ENCODE peak calls at places on chromosome 6, in seven cellular contexts. Y is AG04450; S is CD4-positive, alpha-beta memory T cell; C is tibial artery; N is lung; Z is left lung; B is H7. P is an unnamed sample.

GRCh38 chr6:13524801-13525508 is 37.6 kb upstream of the GFOD1 start:
- DNase-seq in S (no peak), B (no peak), Z (no peak), N (no peak), C (no peak), Y (no peak), P (no peak)

GRCh38 chr6:141587482-141588266 is 545.1 kb upstream of the GJE1 start:
- DNase-seq in S (no peak), B (no peak), Z (no peak), C (no peak), Y (peak), N (no peak), P (no peak)

GRCh38 chr6:1554241-1554880 is 55.4 kb upstream of the FOXC1 start:
- DNase-seq in N (no peak), S (no peak), B (no peak), Y (no peak), C (no peak), Z (no peak), P (no peak)

GRCh38 chr6:90216081-90216977 is 80.3 kb downstream of the BACH2 start:
- DNase-seq in B (peak), S (no peak), Y (no peak), C (peak), N (no peak), Z (peak), P (peak)

GRCh38 chr6:106324726-106325335 is 729 bp downstream of the ATG5 start:
- DNase-seq in C (no peak), B (no peak), Y (no peak), S (no peak), Z (no peak), N (no peak), P (no peak)

GRCh38 chr6:111603648-111604047 is 2.0 kb downstream of the TRAF3IP2 start:
- DNase-seq in B (no peak), Z (no peak), C (no peak), S (no peak), N (no peak), Y (no peak), P (no peak)

GRCh38 chr6:80544500-80545055 is 438.1 kb downstream of the BCKDHB start:
- DNase-seq in S (no peak), C (no peak), N (no peak), Y (no peak), Z (no peak), B (no peak), P (no peak)

GRCh38 chr6:112480551-112480950 is 133.4 kb downstream of the RFPL4B start:
- DNase-seq in B (no peak), S (no peak), C (no peak), Y (no peak), Z (no peak), N (no peak), P (no peak)

GRCh38 chr6:129111853-129112252 is 228.9 kb downstream of the LAMA2 start:
- DNase-seq in S (no peak), N (no peak), C (no peak), B (no peak), Z (no peak), Y (no peak), P (no peak)

GRCh38 chr6:43838276-43839036 is 68.4 kb downstream of the VEGFA start:
- DNase-seq in Y (no peak), S (no peak), C (peak), B (peak), N (peak), Z (peak), P (no peak)

GRCh38 chr6:84052204-84052882 is 18.8 kb downstream of the MRAP2 start:
- DNase-seq in Z (peak), C (peak), S (no peak), Y (peak), B (peak), N (no peak), P (peak)

GRCh38 chr6:48542191-48542590 is 431.2 kb upstream of the PTCHD4 start:
- DNase-seq in Y (no peak), C (no peak), N (no peak), S (no peak), B (no peak), Z (no peak), P (peak)

GRCh38 chr6:101088594-101088993 is 207.5 kb upstream of the ASCC3 start:
- DNase-seq in C (no peak), B (no peak), S (no peak), Y (no peak), N (no peak), Z (no peak), P (no peak)

GRCh38 chr6:3228046-3228671 is 706 bp upstream of the TUBB2B start:
- DNase-seq in Z (no peak), C (no peak), B (peak), Y (no peak), N (no peak), S (no peak), P (no peak)

GRCh38 chr6:165119231-165120020 is 190.0 kb downstream of the C6orf118 start:
- DNase-seq in Y (no peak), C (no peak), N (no peak), B (no peak), S (no peak), Z (no peak), P (peak)

GRCh38 chr6:80769101-80769500 is 662.6 kb downstream of the BCKDHB start:
- DNase-seq in S (no peak), N (no peak), C (no peak), Y (peak), Z (no peak), B (no peak), P (peak)

GRCh38 chr6:143258945-143259344 is 191.6 kb downstream of the ADAT2 start:
- DNase-seq in B (no peak), Z (no peak), S (no peak), N (no peak), C (no peak), Y (no peak), P (no peak)

GRCh38 chr6:156880913-156881312 is 103.7 kb downstream of the ARID1B start:
- DNase-seq in B (no peak), Y (no peak), N (no peak), C (no peak), Z (peak), S (no peak), P (no peak)

GRCh38 chr6:143529095-143529494 is 17.6 kb upstream of the FUCA2 start:
- DNase-seq in S (no peak), N (no peak), B (peak), Y (no peak), Z (no peak), C (no peak), P (no peak)

GRCh38 chr6:91317984-91318383 is 731.1 kb upstream of the MAP3K7 start:
- DNase-seq in Z (no peak), Y (no peak), S (no peak), N (no peak), C (no peak), B (no peak), P (no peak)

GRCh38 chr6:151059612-151060095 is 180.1 kb upstream of the AKAP12 start:
- DNase-seq in B (no peak), N (no peak), C (no peak), Z (no peak), Y (no peak), S (no peak), P (no peak)
- H3K4me3 ChIP-seq in B (no peak), N (no peak), C (no peak), Z (no peak), Y (no peak), S (no peak), P (no peak)

GRCh38 chr6:139925894-139926641 is 551.6 kb upstream of the CITED2 start:
- DNase-seq in B (no peak), C (peak), Z (no peak), N (no peak), S (no peak), Y (peak), P (peak)
- H3K4me3 ChIP-seq in B (no peak), C (no peak), Z (no peak), N (no peak), S (no peak), Y (no peak), P (no peak)

GRCh38 chr6:136548582-136549330 is 1.5 kb downstream of the MAP7 start:
- DNase-seq in Z (no peak), S (no peak), Y (no peak), N (no peak), C (no peak), B (peak), P (no peak)
- H3K4me3 ChIP-seq in Z (peak), S (no peak), Y (no peak), N (no peak), C (peak), B (peak), P (no peak)

GRCh38 chr6:85464722-85465150 is 14.9 kb downstream of the NT5E start:
- DNase-seq in N (no peak), Z (no peak), S (no peak), C (no peak), B (no peak), Y (peak), P (peak)
- H3K4me3 ChIP-seq in N (no peak), Z (no peak), S (no peak), C (no peak), B (no peak), Y (no peak), P (no peak)

GRCh38 chr6:27296106-27296783 is 15.8 kb downstream of the POM121L2 start:
- DNase-seq in C (no peak), Y (no peak), B (no peak), Z (no peak), N (no peak), S (no peak), P (no peak)

GRCh38 chr6:27294409-27294808 is 17.7 kb downstream of the POM121L2 start:
- DNase-seq in C (no peak), S (no peak), B (no peak), Y (no peak), N (no peak), Z (no peak), P (no peak)

GRCh38 chr6:27295301-27296079 is 16.6 kb downstream of the POM121L2 start:
- DNase-seq in S (no peak), Y (peak), B (no peak), C (no peak), Z (no peak), N (no peak), P (no peak)

GRCh38 chr6:27297857-27298730 is 14.0 kb downstream of the POM121L2 start:
- DNase-seq in Y (no peak), S (no peak), Z (no peak), C (no peak), N (no peak), B (no peak), P (no peak)

GRCh38 chr6:27297484-27297856 is 14.6 kb downstream of the POM121L2 start:
- DNase-seq in S (no peak), N (no peak), B (no peak), Z (no peak), Y (no peak), C (no peak), P (no peak)
- H3K4me3 ChIP-seq in S (no peak), N (no peak), B (peak), Z (no peak), Y (peak), C (no peak), P (peak)

GRCh38 chr6:124961784-124962611 is at the start of gene RNF217:
- DNase-seq in B (peak), N (peak), S (peak), C (peak), Z (peak), Y (no peak), P (no peak)
- H3K4me3 ChIP-seq in B (peak), N (peak), S (no peak), C (peak), Z (peak), Y (peak), P (peak)

GRCh38 chr6:46453756-46454316 is 37.4 kb downstream of the RCAN2 start:
- DNase-seq in S (no peak), B (no peak), N (no peak), Y (no peak), C (no peak), Z (no peak), P (peak)
- H3K4me3 ChIP-seq in S (no peak), B (no peak), N (no peak), Y (no peak), C (no peak), Z (no peak), P (no peak)

GRCh38 chr6:12295558-12296254 is 5.5 kb downstream of the EDN1 start:
- DNase-seq in S (no peak), Z (no peak), N (no peak), B (no peak), Y (no peak), C (no peak), P (no peak)
- H3K4me3 ChIP-seq in S (no peak), Z (no peak), N (no peak), B (no peak), Y (no peak), C (peak), P (no peak)

GRCh38 chr6:98992494-98992893 is 44.7 kb upstream of the FBXL4 start:
- DNase-seq in N (no peak), Z (no peak), S (no peak), C (no peak), Y (no peak), B (no peak), P (no peak)
- H3K4me3 ChIP-seq in N (no peak), Z (no peak), S (no peak), C (no peak), Y (no peak), B (no peak), P (no peak)

GRCh38 chr6:35722121-35722761 is 14.6 kb upstream of the ARMC12 start:
- DNase-seq in Y (no peak), Z (no peak), N (no peak), S (no peak), B (peak), C (peak), P (no peak)

GRCh38 chr6:35719407-35719829 is 17.4 kb upstream of the ARMC12 start:
- DNase-seq in Z (no peak), C (no peak), Y (no peak), N (no peak), S (no peak), B (no peak), P (no peak)

GRCh38 chr6:35718911-35719381 is 17.9 kb upstream of the ARMC12 start:
- DNase-seq in Z (no peak), Y (no peak), B (peak), S (no peak), C (no peak), N (no peak), P (peak)

GRCh38 chr6:35718354-35718695 is 18.5 kb upstream of the ARMC12 start:
- DNase-seq in S (no peak), Z (no peak), Y (no peak), B (peak), N (no peak), C (no peak), P (no peak)

DNA sequence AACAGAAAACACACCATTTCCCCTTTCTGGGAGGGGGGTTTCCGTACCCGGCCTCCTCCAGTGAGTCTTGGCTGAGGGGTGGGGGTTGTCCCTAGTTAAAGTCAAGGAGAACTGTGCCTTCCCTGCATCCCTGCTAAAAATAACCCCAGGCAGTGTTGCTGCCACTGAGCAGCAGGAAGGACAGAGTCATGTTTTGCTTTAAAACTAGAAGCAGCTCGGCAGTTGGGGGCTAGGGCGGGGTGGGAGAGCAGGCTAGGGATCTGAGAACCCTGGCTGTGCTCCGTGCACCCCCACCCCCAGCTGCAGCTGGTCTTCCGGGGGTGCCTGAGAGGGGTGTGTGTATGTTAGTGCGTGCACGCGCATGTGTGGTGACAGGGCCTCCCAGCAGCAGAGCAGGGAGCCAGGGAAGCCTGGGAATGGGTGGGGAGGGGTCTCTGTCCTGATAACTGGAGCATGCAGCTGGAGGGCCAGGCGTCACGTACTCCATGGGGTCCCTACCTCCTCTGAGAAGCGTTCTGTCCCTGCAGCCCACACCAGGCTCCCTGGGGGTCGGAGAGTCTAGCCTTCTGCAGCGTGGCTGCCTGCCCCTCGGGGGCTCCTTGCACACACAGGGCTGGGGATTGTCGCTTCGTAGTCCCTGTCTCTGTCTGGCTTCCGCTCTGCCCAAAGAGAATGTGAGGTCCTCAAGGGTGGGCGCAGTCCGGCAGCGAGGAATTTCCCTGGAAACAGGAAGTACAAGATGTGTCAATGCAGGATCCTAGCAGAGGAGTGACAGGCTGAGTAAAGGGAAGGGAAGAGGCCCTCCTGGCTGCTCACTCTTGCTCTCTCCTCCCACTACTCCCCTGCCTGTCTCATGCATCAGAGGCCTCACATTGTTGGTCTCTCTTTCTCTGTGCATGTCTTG is 16.8 kb upstream of the ARMC12 start:
- DNase-seq in Y (no peak), C (peak), S (no peak), B (peak), N (no peak), Z (peak), P (peak)
- H3K4me3 ChIP-seq in Y (peak), C (peak), S (peak), B (no peak), N (no peak), Z (no peak), P (peak)

P was measured in skeletal muscle cell.